ENCODE peak calls at places on chromosomes 16 and 17, in seven cellular contexts. J, V, W, A, L, K and X are unnamed samples.
A peak's percentile ranks its signal among the peaks of the same experiment; 100 is the strongest.

GRCh38 chr17:19341641-19342610 is 20.6 kb downstream of the B9D1 start:
- DNase-seq in V (peak; percentile 10), W (no peak), A (no peak), K (no peak), L (no peak), J (no peak), X (no peak)

GRCh38 chr16:67825119-67825518 is 17.0 kb upstream of the THAP11 start:
- DNase-seq in K (no peak), J (peak; percentile 11), W (no peak), V (no peak), L (no peak), A (no peak), X (no peak)

GRCh38 chr16:78770353-78771091 is 671.1 kb downstream of the WWOX start:
- DNase-seq in W (peak; percentile 79), V (peak; percentile 71), L (peak; percentile 21), A (peak; percentile 82), K (peak; percentile 73), J (peak; percentile 90), X (peak; percentile 49)

GRCh38 chr16:57372372-57373116 is at the start of gene CX3CL1:
- DNase-seq in L (no peak), W (peak; percentile 64), V (no peak), J (peak; percentile 82), K (peak; percentile 76), A (no peak), X (no peak)

GRCh38 chr17:82243648-82244412 is 15.0 kb downstream of the SLC16A3 start:
- DNase-seq in V (peak; percentile 18), L (no peak), W (no peak), J (peak; percentile 42), A (no peak), K (no peak), X (no peak)

GRCh38 chr16:47667956-47668355 is 206.8 kb downstream of the PHKB start:
- DNase-seq in A (no peak), J (no peak), W (no peak), K (no peak), L (no peak), V (no peak), X (no peak)

GRCh38 chr16:83066881-83067280 is 440.1 kb downstream of the CDH13 start:
- DNase-seq in J (no peak), L (no peak), V (no peak), W (no peak), A (no peak), K (no peak), X (no peak)

GRCh38 chr17:62703776-62704380 is 76.4 kb downstream of the MRC2 start:
- DNase-seq in J (peak; percentile 91), K (peak; percentile 72), A (peak; percentile 59), V (peak; percentile 53), W (peak; percentile 79), L (peak; percentile 47), X (peak; percentile 38)

GRCh38 chr17:37045271-37045946 is 96.7 kb downstream of the AATF start:
- DNase-seq in A (no peak), L (no peak), K (no peak), V (no peak), W (no peak), J (no peak), X (no peak)

GRCh38 chr16:28104404-28104803 is 40.9 kb upstream of the GSG1L start:
- DNase-seq in A (no peak), V (no peak), K (no peak), J (no peak), L (no peak), W (no peak), X (no peak)

GRCh38 chr16:31301708-31302400 is 42.1 kb downstream of the ITGAM start:
- DNase-seq in W (no peak), L (no peak), V (no peak), K (no peak), J (no peak), A (no peak), X (peak; percentile 21)

GRCh38 chr16:66359811-66360608 is 6.5 kb upstream of the CDH5 start:
- DNase-seq in V (no peak), J (peak; percentile 80), K (no peak), L (no peak), A (no peak), W (peak; percentile 63), X (no peak)

GRCh38 chr17:65936013-65936412 is 255.9 kb downstream of the CEP112 start:
- DNase-seq in K (no peak), V (no peak), J (no peak), L (no peak), A (no peak), W (no peak), X (no peak)

GRCh38 chr16:30953511-30954124 is 3.9 kb upstream of the SETD1A start:
- DNase-seq in J (peak; percentile 72), A (peak; percentile 65), W (peak; percentile 53), V (peak; percentile 73), L (peak; percentile 29), K (peak; percentile 62), X (peak; percentile 29)

GRCh38 chr17:2343421-2343820 is 6.1 kb downstream of the SGSM2 start:
- DNase-seq in L (no peak), A (no peak), W (no peak), V (peak; percentile 43), J (no peak), K (no peak), X (no peak)

GRCh38 chr16:3119701-3120408 is 7.5 kb downstream of the ZNF205 start:
- DNase-seq in L (no peak), K (no peak), V (no peak), J (no peak), W (no peak), A (no peak), X (no peak)

GRCh38 chr17:19897108-19897854 is 29.5 kb upstream of the ULK2 start:
- DNase-seq in W (peak; percentile 49), L (no peak), J (no peak), V (no peak), K (peak; percentile 34), A (no peak), X (peak; percentile 41)

GRCh38 chr16:89052824-89053724 is 40.6 kb upstream of the ACSF3 start:
- DNase-seq in V (no peak), A (no peak), J (peak; percentile 54), K (no peak), L (no peak), W (peak; percentile 12), X (no peak)

GRCh38 chr16:20114356-20114755 is 40.7 kb upstream of the GPR139 start:
- DNase-seq in A (no peak), V (no peak), J (no peak), K (peak; percentile 54), W (no peak), L (no peak), X (no peak)

GRCh38 chr16:62064173-62064572 is 27.9 kb upstream of the CDH8 start:
- DNase-seq in K (no peak), V (no peak), L (no peak), W (no peak), J (no peak), A (no peak), X (no peak)

GRCh38 chr17:48841395-48841831 is 10.6 kb downstream of the CALCOCO2 start:
- DNase-seq in L (peak; percentile 55), J (no peak), A (peak; percentile 68), W (no peak), V (peak; percentile 39), K (no peak), X (peak; percentile 75)

GRCh38 chr16:82016268-82016667 is 5.0 kb upstream of the SDR42E1 start:
- DNase-seq in L (no peak), V (no peak), J (no peak), K (no peak), A (peak; percentile 11), W (no peak), X (no peak)

GRCh38 chr16:75584108-75584507 is 17.9 kb downstream of the GABARAPL2 start:
- DNase-seq in V (no peak), L (no peak), K (no peak), A (no peak), W (no peak), J (no peak), X (no peak)

GRCh38 chr17:15261818-15262290 is 3.3 kb downstream of the PMP22 start:
- DNase-seq in L (no peak), A (no peak), V (no peak), K (no peak), J (no peak), W (peak; percentile 30), X (no peak)

GRCh38 chr17:72588961-72589360 is 468.1 kb downstream of the SOX9 start:
- DNase-seq in W (no peak), K (peak; percentile 75), A (peak; percentile 75), V (no peak), L (no peak), J (no peak), X (no peak)

GRCh38 chr16:57147381-57148191 is 38.3 kb downstream of the PSME3IP1 start:
- DNase-seq in L (no peak), A (peak; percentile 24), W (no peak), V (no peak), J (no peak), K (no peak), X (no peak)

GRCh38 chr17:1043601-1044251 is 46.8 kb downstream of the TIMM22 start:
- DNase-seq in J (peak; percentile 88), A (no peak), K (no peak), L (no peak), W (peak; percentile 83), V (no peak), X (no peak)

GRCh38 chr16:10297341-10298006 is 88.4 kb upstream of the ATF7IP2 start:
- DNase-seq in L (no peak), A (peak; percentile 85), V (no peak), J (no peak), W (no peak), K (no peak), X (no peak)

GRCh38 chr16:8768701-8769100 is 28.7 kb downstream of the TMEM186 start:
- DNase-seq in A (no peak), W (no peak), V (no peak), L (no peak), K (no peak), J (no peak), X (no peak)

GRCh38 chr17:18261146-18261515 is 669 bp downstream of the MIEF2 start:
- DNase-seq in J (peak; percentile 85), L (no peak), K (peak; percentile 86), W (peak; percentile 79), A (peak; percentile 57), V (no peak), X (no peak)

GRCh38 chr16:85203462-85203813 is 91.2 kb upstream of the CIBAR2 start:
- DNase-seq in J (no peak), W (no peak), A (no peak), V (no peak), L (no peak), K (no peak), X (no peak)
- H3K4me1 ChIP-seq in J (peaks cover 40% of the 10 kb centered on the region), W (peaks cover 49% of the 10 kb centered on the region), A (no peaks in the 10 kb centered on the region), V (no peaks in the 10 kb centered on the region), L (no peaks in the 10 kb centered on the region), K (peaks cover 52% of the 10 kb centered on the region), X (peaks cover 32% of the 10 kb centered on the region)

GRCh38 chr17:50688168-50688719 is 19.5 kb downstream of the ANKRD40 start:
- DNase-seq in W (no peak), A (no peak), L (no peak), J (no peak), K (no peak), V (no peak), X (no peak)
- H3K4me1 ChIP-seq in W (peaks cover 4% of the 10 kb centered on the region), A (no peaks in the 10 kb centered on the region), L (no peaks in the 10 kb centered on the region), J (peaks cover 11% of the 10 kb centered on the region), K (peaks cover 97% of the 10 kb centered on the region), V (no peaks in the 10 kb centered on the region), X (peaks cover 12% of the 10 kb centered on the region)

GRCh38 chr17:77128895-77129567 is 11.7 kb upstream of the SEC14L1 start:
- DNase-seq in K (no peak), L (no peak), W (no peak), V (no peak), J (no peak), A (no peak), X (no peak)
- H3K4me1 ChIP-seq in K (peaks cover 13% of the 10 kb centered on the region), L (peaks cover 6% of the 10 kb centered on the region), W (peaks cover 30% of the 10 kb centered on the region), V (peaks cover 22% of the 10 kb centered on the region), J (peaks cover 50% of the 10 kb centered on the region), A (peaks cover 9% of the 10 kb centered on the region), X (peaks cover 26% of the 10 kb centered on the region)

GRCh38 chr16:23856345-23856744 is 20.6 kb downstream of the PRKCB start:
- DNase-seq in W (no peak), V (no peak), A (no peak), L (no peak), J (no peak), K (no peak), X (no peak)
- H3K4me1 ChIP-seq in W (no peaks in the 10 kb centered on the region), V (peaks cover 57% of the 10 kb centered on the region), A (peaks cover 5% of the 10 kb centered on the region), L (peaks cover 19% of the 10 kb centered on the region), J (no peaks in the 10 kb centered on the region), K (no peaks in the 10 kb centered on the region), X (peaks cover 11% of the 10 kb centered on the region)